ENCODE peak calls at places on chromosomes 7 and 10, in six cellular contexts. Y, M, S, N, X and H are unnamed samples.

GRCh38 chr7:124106575-124106974 is 73.7 kb upstream of the TMEM229A start:
- DNase-seq in Y (no peak), M (no peak), S (no peak), N (no peak), X (no peak), H (no peak)

GRCh38 chr7:130489140-130489967 is 2.5 kb upstream of the MEST start:
- DNase-seq in Y (peak; percentile 27), M (no peak), S (no peak), N (no peak), X (no peak), H (no peak)

GRCh38 chr7:113159746-113160339 is 41.5 kb upstream of the SMIM30 start:
- DNase-seq in Y (peak; percentile 63), M (peak; percentile 30), S (no peak), N (peak; percentile 75), X (peak; percentile 51), H (peak; percentile 24)

GRCh38 chr7:25832456-25832855 is 319.5 kb upstream of the NFE2L3 start:
- DNase-seq in Y (no peak), M (peak; percentile 77), S (no peak), N (no peak), X (no peak), H (no peak)

GRCh38 chr10:81576336-81576735 is 298.7 kb upstream of the NRG3 start:
- DNase-seq in Y (no peak), M (no peak), S (no peak), N (no peak), X (no peak), H (no peak)

GRCh38 chr7:17939111-17939669 is 1.1 kb downstream of the SNX13 start:
- DNase-seq in Y (no peak), M (peak; percentile 16), S (no peak), N (no peak), X (no peak), H (peak; percentile 51)

GRCh38 chr7:103446046-103446520 is at the start of gene SLC26A5:
- DNase-seq in Y (peak; percentile 82), M (no peak), S (no peak), N (peak; percentile 73), X (no peak), H (no peak)

GRCh38 chr10:118584181-118584954 is 11.1 kb downstream of the PRLHR start:
- DNase-seq in Y (no peak), M (no peak), S (no peak), N (no peak), X (no peak), H (no peak)

GRCh38 chr7:128361463-128362441 is at the start of gene PRRT4:
- DNase-seq in Y (peak; percentile 73), M (no peak), S (no peak), N (peak; percentile 77), X (peak; percentile 73), H (peak; percentile 91)

GRCh38 chr10:74813860-74814259 is 12.5 kb upstream of the KAT6B start:
- DNase-seq in Y (no peak), M (no peak), S (no peak), N (no peak), X (peak; percentile 52), H (no peak)

GRCh38 chr10:28721318-28721717 is 44.0 kb downstream of the BAMBI start:
- DNase-seq in Y (no peak), M (no peak), S (no peak), N (no peak), X (no peak), H (no peak)

GRCh38 chr10:125808047-125808446 is 15.0 kb downstream of the UROS start:
- DNase-seq in Y (no peak), M (no peak), S (no peak), N (no peak), X (no peak), H (no peak)

GRCh38 chr7:112202819-112203218 is 3.4 kb downstream of the DOCK4 start:
- DNase-seq in Y (peak; percentile 30), M (peak; percentile 84), S (no peak), N (no peak), X (no peak), H (peak; percentile 79)

GRCh38 chr10:32266566-32266965 is 80.4 kb downstream of the EPC1 start:
- DNase-seq in Y (no peak), M (no peak), S (no peak), N (no peak), X (no peak), H (no peak)

GRCh38 chr10:32266979-32267378 is 80.0 kb downstream of the EPC1 start:
- DNase-seq in Y (no peak), M (no peak), S (no peak), N (no peak), X (peak; percentile 57), H (no peak)

GRCh38 chr10:32273326-32273725 is 73.6 kb downstream of the EPC1 start:
- DNase-seq in Y (no peak), M (no peak), S (no peak), N (no peak), X (no peak), H (no peak)

GRCh38 chr10:32269343-32270100 is 77.4 kb downstream of the EPC1 start:
- DNase-seq in Y (no peak), M (no peak), S (no peak), N (no peak), X (no peak), H (no peak)

GRCh38 chr10:32271617-32272016 is 75.3 kb downstream of the EPC1 start:
- DNase-seq in Y (no peak), M (no peak), S (no peak), N (no peak), X (no peak), H (no peak)
- TF ChIP-seq GABPA in Y (no peak), M (no peak), S (no peak), N (no peak), X (no peak), H (no peak)

GRCh38 chr10:123135415-123136141 is at the start of gene HMX3:
- DNase-seq in Y (peak; percentile 57), M (no peak), S (no peak), N (peak; percentile 69), X (peak; percentile 85), H (no peak)
- TF ChIP-seq GABPA in Y (no peak), M (no peak), S (peak; percentile 12), N (peak; percentile 47), X (no peak), H (no peak)

GRCh38 chr10:100985336-100985735 is 2.0 kb downstream of the MRPL43 start:
- DNase-seq in Y (no peak), M (peak; percentile 48), S (no peak), N (no peak), X (no peak), H (no peak)
- TF ChIP-seq GABPA in Y (no peak), M (no peak), S (no peak), N (no peak), X (no peak), H (no peak)

DNA sequence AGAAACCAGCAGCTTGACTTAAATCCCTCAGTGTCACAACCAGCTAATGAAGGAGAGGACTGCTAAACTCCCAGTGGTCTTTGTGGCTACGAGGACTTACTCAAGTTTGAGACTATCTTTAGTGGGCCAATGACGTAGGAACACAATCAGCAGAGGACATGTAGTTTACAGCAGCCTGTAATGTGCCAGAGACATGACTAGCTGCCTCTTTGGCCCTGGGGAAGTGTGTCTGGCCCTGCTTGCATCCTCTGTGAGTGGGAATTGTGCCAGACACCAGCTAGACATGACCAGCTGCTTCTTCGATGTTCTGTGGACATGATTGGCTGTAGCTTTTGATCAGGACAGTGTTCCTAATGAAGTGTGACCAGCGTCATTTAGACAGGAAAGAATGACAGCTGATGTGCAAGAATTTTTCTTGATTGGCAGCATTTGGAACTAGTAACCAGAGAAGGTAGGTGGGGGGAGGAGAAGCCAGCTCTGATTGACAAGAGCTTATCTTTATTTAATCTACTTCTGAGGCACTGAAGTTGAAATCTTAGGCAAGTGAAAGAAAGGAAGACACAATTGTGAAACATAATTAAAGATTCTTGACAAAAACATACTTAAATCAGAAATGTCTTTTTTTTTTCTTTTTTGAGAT is 141.8 kb downstream of the AUTS2 start:
- DNase-seq in Y (peak; percentile 75), M (no peak), S (peak; percentile 81), N (no peak), X (no peak), H (no peak)
- TF ChIP-seq GABPA in Y (no peak), M (no peak), S (no peak), N (no peak), X (no peak), H (no peak)

GRCh38 chr7:44216521-44217030 is 15.8 kb downstream of the YKT6 start:
- DNase-seq in Y (peak; percentile 56), M (no peak), S (no peak), N (no peak), X (peak; percentile 45), H (no peak)
- TF ChIP-seq GABPA in Y (no peak), M (no peak), S (no peak), N (no peak), X (no peak), H (no peak)

GRCh38 chr7:50592940-50593339 is 27.7 kb upstream of the DDC start:
- DNase-seq in Y (no peak), M (no peak), S (no peak), N (no peak), X (no peak), H (no peak)

GRCh38 chr7:50594734-50595537 is 29.7 kb upstream of the DDC start:
- DNase-seq in Y (no peak), M (peak; percentile 19), S (no peak), N (no peak), X (no peak), H (no peak)

GRCh38 chr7:50594136-50594535 is 28.9 kb upstream of the DDC start:
- DNase-seq in Y (no peak), M (no peak), S (no peak), N (no peak), X (no peak), H (no peak)

GRCh38 chr7:50596484-50596883 is 31.3 kb upstream of the DDC start:
- DNase-seq in Y (no peak), M (no peak), S (no peak), N (no peak), X (no peak), H (no peak)

DNA sequence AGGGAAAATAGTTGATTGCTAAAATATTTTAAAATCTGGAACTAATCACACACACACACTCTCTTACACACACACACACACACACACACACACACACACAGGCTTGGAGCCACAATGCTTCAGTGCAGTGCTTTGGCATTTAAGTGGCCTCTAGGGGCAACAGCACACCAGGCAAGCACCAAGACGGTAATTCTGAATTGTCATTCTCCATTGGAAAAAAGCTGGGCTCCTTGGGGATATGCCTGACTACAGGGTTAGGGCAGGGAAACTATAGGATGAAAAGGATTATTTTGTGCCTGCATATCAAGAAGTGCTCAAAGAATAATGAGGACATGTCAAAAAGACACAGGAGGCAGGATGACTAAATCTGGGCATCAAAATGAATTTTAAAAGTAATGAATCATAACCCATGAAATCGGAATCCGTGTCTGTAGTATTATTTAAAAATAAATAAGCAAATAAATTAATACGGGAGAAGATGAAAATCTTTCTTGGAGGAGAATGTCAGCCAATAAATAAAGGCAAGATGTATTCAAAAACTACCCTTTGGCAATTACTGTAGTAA is 30.4 kb upstream of the DDC start:
- DNase-seq in Y (peak; percentile 76), M (peak; percentile 35), S (no peak), N (no peak), X (no peak), H (peak; percentile 39)
- TF ChIP-seq GABPA in Y (no peak), M (no peak), S (no peak), N (no peak), X (no peak), H (no peak)

GRCh38 chr10:997266-998022 is 9.2 kb downstream of the GTPBP4 start:
- DNase-seq in Y (no peak), M (no peak), S (no peak), N (no peak), X (no peak), H (no peak)
- TF ChIP-seq GABPA in Y (no peak), M (no peak), S (no peak), N (no peak), X (no peak), H (no peak)